ENCODE peak calls at places on chromosome 22, in ten cellular contexts. U is neural progenitor cell; D is body of pancreas; B is cardiac muscle cell; O is heart right ventricle; F is spleen; M is stomach; Y is GM23248; E is right lobe of liver; K is naive thymus-derived CD4-positive, alpha-beta T cell. T is an unnamed sample. For H3K36me3, the result is how much of the 10 kb centered on the place peaks cover.

GRCh38 chr22:48577014-48577690 is 1250.5 kb downstream of the BRD1 start:
- DNase-seq in U (peak), D (no peak), B (peak), O (no peak), F (no peak), M (no peak), Y (no peak), E (no peak), K (no peak), T (no peak)

GRCh38 chr22:42080287-42080686 is 787 bp downstream of the SMDT1 start:
- DNase-seq in U (peak), D (peak), B (peak), O (no peak), F (peak), M (peak), Y (peak), E (no peak), K (no peak), T (peak)

GRCh38 chr22:32584650-32585049 is 110.0 kb downstream of the FBXO7 start:
- DNase-seq in U (no peak), D (no peak), B (no peak), O (no peak), F (no peak), M (no peak), Y (peak), E (no peak), K (no peak), T (no peak)

GRCh38 chr22:25488244-25489020 is 76.0 kb upstream of the GRK3 start:
- DNase-seq in U (no peak), D (peak), B (peak), O (peak), F (no peak), M (peak), Y (peak), E (peak), K (no peak), T (no peak)

GRCh38 chr22:17496843-17497242 is 66.5 kb upstream of the SLC25A18 start:
- DNase-seq in U (no peak), D (no peak), B (no peak), O (no peak), F (no peak), M (no peak), Y (no peak), E (no peak), K (no peak), T (no peak)

GRCh38 chr22:29715240-29715639 is 4.6 kb upstream of the CABP7 start:
- DNase-seq in U (no peak), D (no peak), B (no peak), O (no peak), F (no peak), M (no peak), Y (no peak), E (no peak), K (no peak), T (no peak)

GRCh38 chr22:38762607-38763006 is 6.8 kb upstream of the SUN2 start:
- DNase-seq in U (no peak), D (no peak), B (no peak), O (no peak), F (no peak), M (no peak), Y (no peak), E (no peak), K (no peak), T (no peak)

GRCh38 chr22:26589845-26590524 is at the start of gene TPST2:
- DNase-seq in U (peak), D (peak), B (peak), O (peak), F (peak), M (peak), Y (peak), E (peak), K (peak), T (peak)

GRCh38 chr22:46752286-46752685 is 10.2 kb upstream of the TBC1D22A start:
- DNase-seq in U (no peak), D (no peak), B (no peak), O (no peak), F (no peak), M (no peak), Y (no peak), E (no peak), K (no peak), T (no peak)

GRCh38 chr22:47233316-47234243 is 471.1 kb downstream of the TBC1D22A start:
- DNase-seq in U (no peak), D (no peak), B (no peak), O (no peak), F (no peak), M (no peak), Y (no peak), E (no peak), K (no peak), T (no peak)

GRCh38 chr22:44676441-44677298 is 25.3 kb upstream of the PRR5 start:
- DNase-seq in U (no peak), D (no peak), B (peak), O (no peak), F (no peak), M (peak), Y (peak), E (no peak), K (no peak), T (no peak)

GRCh38 chr22:41966607-41967240 is 2.5 kb upstream of the SEPTIN3 start:
- DNase-seq in U (peak), D (peak), B (peak), O (no peak), F (no peak), M (peak), Y (peak), E (no peak), K (peak), T (no peak)

GRCh38 chr22:17269224-17269606 is 50.0 kb upstream of the ADA2 start:
- DNase-seq in U (no peak), D (no peak), B (no peak), O (no peak), F (no peak), M (no peak), Y (no peak), E (no peak), K (no peak), T (no peak)

DNA sequence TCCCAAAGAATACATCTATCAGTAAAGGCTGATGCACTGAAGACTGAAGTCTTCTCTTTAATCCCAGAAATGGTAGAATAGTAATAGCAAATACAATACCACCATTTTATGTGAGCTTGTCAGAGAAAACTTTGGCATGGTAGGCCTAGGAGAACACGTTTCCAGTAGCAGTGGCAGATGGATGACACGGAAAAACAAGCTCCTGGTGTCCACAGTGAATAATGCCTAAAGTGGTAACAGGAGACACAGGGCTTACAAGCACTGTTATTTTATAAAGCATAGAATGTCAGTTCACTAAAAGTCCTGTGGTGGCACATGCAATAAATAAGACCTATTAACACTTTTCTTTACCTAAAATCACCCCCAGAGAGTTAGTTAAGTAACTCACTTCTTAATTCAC is 277.6 kb downstream of the TTC28 start:
- DNase-seq in U (no peak), D (no peak), B (no peak), O (no peak), F (no peak), M (no peak), Y (no peak), E (no peak), K (no peak), T (no peak)
- H3K36me3 ChIP-seq in U (under half), D (under half), B (under half), O (under half), F (under half), M (under half), Y (under half), E (under half), K (under half), T (under half)

GRCh38 chr22:49783926-49784629 is 43.6 kb downstream of the BRD1 start:
- DNase-seq in U (no peak), D (no peak), B (no peak), O (no peak), F (no peak), M (no peak), Y (no peak), E (peak), K (no peak), T (no peak)
- H3K36me3 ChIP-seq in U (under half), D (under half), B (under half), O (under half), F (under half), M (half or more), Y (under half), E (under half), K (half or more), T (under half)

GRCh38 chr22:37616205-37617083 is 7.8 kb downstream of the GGA1 start:
- DNase-seq in U (no peak), D (no peak), B (no peak), O (no peak), F (no peak), M (no peak), Y (no peak), E (no peak), K (no peak), T (no peak)
- H3K36me3 ChIP-seq in U (under half), D (under half), B (under half), O (half or more), F (half or more), M (half or more), Y (under half), E (under half), K (half or more), T (under half)

GRCh38 chr22:20798974-20799373 is 25.1 kb downstream of the SERPIND1 start:
- DNase-seq in U (no peak), D (no peak), B (no peak), O (no peak), F (no peak), M (no peak), Y (no peak), E (no peak), K (no peak), T (no peak)
- H3K36me3 ChIP-seq in U (under half), D (under half), B (under half), O (half or more), F (half or more), M (half or more), Y (under half), E (under half), K (half or more), T (half or more)

GRCh38 chr22:37647317-37647716 is 7.8 kb downstream of the SH3BP1 start:
- DNase-seq in U (no peak), D (no peak), B (no peak), O (no peak), F (no peak), M (no peak), Y (no peak), E (no peak), K (no peak), T (no peak)

GRCh38 chr22:37643225-37643847 is 3.9 kb downstream of the SH3BP1 start:
- DNase-seq in U (peak), D (peak), B (peak), O (peak), F (peak), M (peak), Y (peak), E (peak), K (peak), T (peak)

GRCh38 chr22:37650463-37651136 is 7.9 kb upstream of the PDXP start:
- DNase-seq in U (no peak), D (no peak), B (no peak), O (no peak), F (no peak), M (no peak), Y (no peak), E (no peak), K (no peak), T (no peak)

GRCh38 chr22:37647928-37648327 is 8.5 kb downstream of the SH3BP1 start:
- DNase-seq in U (no peak), D (peak), B (no peak), O (no peak), F (no peak), M (peak), Y (no peak), E (peak), K (no peak), T (no peak)
- H3K36me3 ChIP-seq in U (under half), D (under half), B (under half), O (under half), F (half or more), M (under half), Y (under half), E (under half), K (half or more), T (half or more)

T was measured in CD8-positive, alpha-beta T cell.